ENCODE peak calls at places on chromosomes 11 and 22, in ten cellular contexts. U is IMR-90; Q is heart left ventricle; R is left ventricle myocardium inferior; G is lung; N is hepatocyte; O is CD8-positive, alpha-beta memory T cell; Z is GM23248; X is upper lobe of right lung; Y is breast epithelium. T is an unnamed sample. For H3K27me3, the result is how much of the 10 kb centered on the place peaks cover.

GRCh38 chr11:94924074-94925031 is 49.0 kb downstream of the CWC15 start:
- DNase-seq in Z (no peak), Y (no peak), U (peak), G (no peak), X (no peak), Q (no peak), N (peak), O (no peak), R (no peak), T (no peak)

GRCh38 chr11:1852271-1852877 is 510 bp upstream of the LSP1 start:
- DNase-seq in Q (no peak), R (no peak), Y (no peak), X (no peak), G (no peak), Z (no peak), U (no peak), O (no peak), N (no peak), T (no peak)

GRCh38 chr22:47550524-47551437 is 788.3 kb downstream of the TBC1D22A start:
- DNase-seq in N (no peak), G (no peak), X (no peak), R (no peak), Z (no peak), Y (peak), Q (no peak), U (no peak), O (no peak), T (no peak)

GRCh38 chr11:28547395-28547794 is 439.2 kb downstream of the METTL15 start:
- DNase-seq in Z (no peak), R (no peak), Y (no peak), N (no peak), X (no peak), O (no peak), U (no peak), Q (no peak), G (no peak), T (no peak)

GRCh38 chr11:6608726-6609501 is 3.1 kb downstream of the TAF10 start:
- DNase-seq in Y (no peak), G (peak), O (no peak), U (no peak), R (no peak), X (no peak), Z (no peak), N (no peak), Q (no peak), T (no peak)

GRCh38 chr11:33775064-33775807 is 916 bp upstream of the FBXO3 start:
- DNase-seq in Q (no peak), O (no peak), Z (no peak), N (no peak), U (no peak), R (no peak), G (no peak), Y (no peak), X (no peak), T (no peak)

GRCh38 chr11:62449451-62449851 is 30.6 kb downstream of the SCGB1A1 start:
- DNase-seq in G (no peak), R (no peak), Q (no peak), Y (no peak), O (no peak), Z (peak), U (no peak), X (no peak), N (no peak), T (no peak)

GRCh38 chr11:43943357-43943930 is 1.0 kb downstream of the C11orf96 start:
- DNase-seq in Q (peak), X (no peak), O (no peak), G (no peak), U (peak), N (no peak), R (no peak), Z (peak), Y (no peak), T (no peak)

GRCh38 chr11:84855846-84856245 is 771.3 kb downstream of the DLG2 start:
- DNase-seq in N (no peak), Y (no peak), R (no peak), Z (peak), Q (no peak), U (peak), X (no peak), G (no peak), O (no peak), T (no peak)

GRCh38 chr22:27777128-27777527 is 24.4 kb downstream of the MN1 start:
- DNase-seq in G (no peak), R (no peak), N (no peak), Q (no peak), U (no peak), X (no peak), Z (peak), Y (no peak), O (no peak), T (no peak)

GRCh38 chr11:126607776-126608625 is 252.5 kb downstream of the ST3GAL4 start:
- DNase-seq in X (no peak), Z (no peak), Q (no peak), U (no peak), Y (no peak), G (no peak), O (no peak), N (no peak), R (no peak), T (no peak)

GRCh38 chr11:8872017-8872416 is 39.0 kb upstream of the AKIP1 start:
- DNase-seq in U (no peak), O (no peak), Z (peak), X (no peak), N (no peak), R (no peak), Q (no peak), Y (no peak), G (no peak), T (no peak)

GRCh38 chr22:36998620-36999351 is 20.5 kb downstream of the TST start:
- DNase-seq in G (no peak), Z (peak), N (no peak), Q (no peak), X (no peak), U (peak), Y (no peak), O (no peak), R (no peak), T (no peak)

GRCh38 chr22:28896611-28897010 is 13.2 kb downstream of the ZNRF3 start:
- DNase-seq in X (no peak), N (no peak), Z (no peak), U (no peak), Y (no peak), Q (no peak), G (no peak), O (no peak), R (no peak), T (no peak)

GRCh38 chr11:76656571-76657081 is 13.9 kb downstream of the LRRC32 start:
- DNase-seq in Y (peak), O (no peak), R (no peak), U (no peak), Z (no peak), G (no peak), N (no peak), X (peak), Q (no peak), T (no peak)

GRCh38 chr11:535519-536454 is at the start of gene HRAS:
- DNase-seq in G (peak), U (peak), Q (peak), R (peak), O (peak), N (peak), Z (peak), Y (peak), X (peak), T (peak)

GRCh38 chr11:69821511-69822040 is 2.4 kb upstream of the FGF3 start:
- DNase-seq in X (no peak), O (no peak), Q (peak), U (no peak), R (no peak), G (no peak), Z (no peak), Y (no peak), N (no peak), T (no peak)
- H3K27me3 ChIP-seq in X (half or more), O (under half), Q (under half), U (half or more), R (half or more), G (under half), Z (under half), Y (under half), N (half or more), T (under half)

DNA sequence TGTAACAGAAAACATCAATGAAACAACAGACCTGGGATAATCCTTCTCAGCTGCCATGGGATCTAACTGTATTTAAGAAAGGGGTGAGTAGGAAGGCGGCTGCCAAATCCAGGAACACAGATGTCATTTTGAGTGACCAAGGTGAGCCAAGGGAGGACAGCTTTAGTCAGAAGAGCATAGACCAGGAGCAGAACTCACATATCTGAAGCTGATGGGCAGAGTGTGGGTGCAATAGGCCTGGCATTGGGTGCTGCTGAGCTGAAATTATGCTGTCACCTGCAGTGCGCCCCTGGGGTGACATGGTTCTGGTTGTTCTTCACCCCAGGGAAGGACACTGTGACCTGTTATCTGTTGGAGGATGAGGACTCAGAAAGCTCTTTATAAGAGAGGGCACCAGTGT is 88.9 kb upstream of the TOP3B start:
- DNase-seq in G (no peak), Z (no peak), U (no peak), Y (no peak), R (no peak), Q (no peak), N (no peak), X (no peak), O (no peak), T (no peak)
- H3K27me3 ChIP-seq in G (under half), Z (under half), U (under half), Y (under half), R (half or more), Q (under half), N (under half), X (under half), O (under half), T (under half)

DNA sequence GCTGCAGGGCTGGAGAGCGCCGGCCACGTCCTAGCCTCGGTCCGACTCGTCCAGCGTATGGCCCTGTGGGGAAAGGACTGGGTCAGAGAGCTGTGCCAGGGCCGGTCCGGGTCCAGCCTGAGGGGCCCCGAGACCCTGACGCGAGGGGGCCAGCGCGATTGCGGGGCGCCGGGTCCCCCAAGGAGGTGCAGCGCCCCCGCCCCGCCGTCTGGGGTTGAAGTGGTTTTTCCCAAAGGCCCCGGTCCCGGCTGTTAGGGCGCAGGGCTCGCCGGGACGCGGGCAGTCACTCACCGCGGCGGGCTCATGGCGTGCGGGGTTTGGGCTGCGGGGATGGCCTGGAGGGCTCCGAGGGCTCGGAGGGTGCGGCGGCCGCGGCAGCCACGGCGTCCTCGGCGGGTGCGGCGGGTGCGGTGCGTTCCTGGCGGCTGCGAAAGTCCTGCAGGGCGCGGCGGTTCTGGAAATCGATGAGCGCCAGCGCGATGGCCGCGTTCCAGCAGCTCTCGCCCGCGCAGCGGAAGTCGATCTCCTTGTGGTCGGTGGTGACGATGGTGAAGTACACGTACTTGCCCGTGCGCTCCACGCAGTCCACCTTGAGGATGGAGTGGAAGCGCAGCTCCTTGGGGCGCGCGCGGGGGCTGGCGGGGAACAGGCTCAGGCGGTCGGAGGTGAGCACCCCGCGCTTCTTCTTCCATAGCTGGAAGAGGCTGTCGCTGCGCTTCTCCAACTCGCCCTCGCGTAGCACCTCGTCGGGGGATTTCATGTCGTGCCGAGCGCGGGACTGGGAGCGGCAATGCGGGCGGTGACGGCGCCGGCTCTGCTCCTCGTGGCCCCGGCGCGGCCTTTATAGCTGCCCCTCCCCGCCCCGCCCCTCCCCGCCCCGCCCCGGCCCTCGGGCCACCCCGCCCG is at the start of gene PHLDA2:
- DNase-seq in U (peak), Q (peak), Y (peak), R (peak), O (peak), X (peak), N (peak), Z (peak), G (peak), T (no peak)
- H3K27me3 ChIP-seq in U (under half), Q (under half), Y (under half), R (half or more), O (under half), X (under half), N (under half), Z (under half), G (under half), T (under half)

DNA sequence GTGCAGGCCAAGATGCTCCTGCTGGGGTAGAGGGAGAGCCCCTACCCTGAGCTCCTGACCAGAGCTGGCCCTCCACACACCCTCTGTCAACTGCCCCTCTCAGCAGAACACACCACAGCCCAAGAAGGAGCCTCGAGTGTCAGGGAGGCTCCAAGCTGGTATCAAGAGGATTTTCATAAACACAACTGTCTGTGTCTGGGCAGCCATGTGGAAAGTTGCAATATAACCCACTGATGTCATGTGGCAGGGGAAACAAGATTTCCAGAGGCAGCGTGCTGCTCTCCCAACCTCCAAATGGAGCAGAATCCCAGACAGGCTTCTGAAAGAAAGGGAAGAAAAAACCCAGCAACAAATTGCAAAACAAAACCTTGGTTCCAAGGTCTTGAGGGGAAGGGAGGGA is 569.9 kb downstream of the BUD13 start:
- DNase-seq in O (no peak), G (no peak), Y (no peak), R (no peak), Q (no peak), Z (no peak), N (no peak), X (no peak), U (no peak), T (no peak)
- H3K27me3 ChIP-seq in O (under half), G (under half), Y (under half), R (under half), Q (under half), Z (under half), N (under half), X (under half), U (under half), T (under half)

DNA sequence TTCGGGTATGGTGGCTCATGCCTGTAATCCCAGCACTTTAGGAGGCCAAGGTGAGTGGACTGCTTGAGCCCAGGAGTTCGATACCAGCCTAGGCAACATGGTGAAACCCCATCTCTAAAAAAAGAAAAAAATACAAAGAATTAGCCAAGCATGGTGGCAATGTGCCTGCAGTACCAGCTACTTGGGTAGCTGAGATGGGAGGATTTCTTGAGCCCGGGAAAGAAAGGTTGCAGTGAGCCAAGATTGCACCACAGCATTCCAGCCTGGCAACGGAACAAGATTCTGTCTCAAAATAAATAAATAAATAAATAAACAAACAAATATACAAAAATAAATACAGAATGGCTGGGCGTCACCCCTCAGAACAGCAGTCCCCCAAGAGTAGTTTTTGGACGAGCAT is 33.7 kb downstream of the CLMP start:
- DNase-seq in R (no peak), U (no peak), Y (no peak), X (no peak), Q (no peak), Z (peak), O (no peak), N (no peak), G (no peak), T (no peak)
- H3K27me3 ChIP-seq in R (under half), U (under half), Y (under half), X (under half), Q (under half), Z (under half), O (under half), N (under half), G (under half), T (under half)

T was measured in thoracic aorta.